ENCODE peak calls at places on chromosomes 2 and 18, in six cellular contexts. C is heart left ventricle, P is ovary, N is IMR-90, U is A549, R is tibial nerve. T is an unnamed sample.

GRCh38 chr2:136255648-136256461 is 137.9 kb upstream of the CXCR4 start:
- DNase-seq in P (no peak), C (no peak), N (no peak), R (no peak), U (no peak), T (no peak)

GRCh38 chr2:207432471-207432870 is 97.3 kb upstream of the CREB1 start:
- DNase-seq in U (no peak), R (no peak), C (no peak), P (no peak), N (peak; percentile 82), T (no peak)

GRCh38 chr2:227759411-227760113 is 13.9 kb downstream of the SCYGR8 start:
- DNase-seq in N (no peak), U (no peak), P (no peak), C (no peak), R (no peak), T (no peak)

GRCh38 chr2:19893520-19894134 is 8.2 kb downstream of the TTC32 start:
- DNase-seq in N (no peak), R (no peak), C (no peak), U (no peak), P (no peak), T (no peak)

GRCh38 chr18:46260016-46260878 is 156.1 kb downstream of the HAUS1 start:
- DNase-seq in C (no peak), P (no peak), R (no peak), U (no peak), N (peak; percentile 85), T (no peak)

GRCh38 chr2:65129276-65129612 is 662 bp downstream of the RAB1A start:
- DNase-seq in N (no peak), C (no peak), P (no peak), R (no peak), U (no peak), T (no peak)

GRCh38 chr2:64013053-64013452 is 6.2 kb downstream of the VPS54 start:
- DNase-seq in R (no peak), U (no peak), N (no peak), P (no peak), C (no peak), T (no peak)

GRCh38 chr2:147405651-147406050 is 439.2 kb upstream of the ACVR2A start:
- DNase-seq in C (no peak), P (no peak), R (no peak), U (no peak), N (no peak), T (no peak)

GRCh38 chr2:85135066-85135914 is 2.1 kb downstream of the TCF7L1 start:
- DNase-seq in R (no peak), C (no peak), P (peak; percentile 11), U (no peak), N (no peak), T (no peak)

GRCh38 chr2:32864337-32864736 is 82.4 kb upstream of the LTBP1 start:
- DNase-seq in C (no peak), U (peak; percentile 21), P (no peak), R (no peak), N (peak; percentile 72), T (no peak)

GRCh38 chr2:173935305-173935704 is 29.9 kb downstream of the SP3 start:
- DNase-seq in C (no peak), P (no peak), U (no peak), N (no peak), R (no peak), T (no peak)

GRCh38 chr2:16625201-16625729 is 40.4 kb downstream of the CYRIA start:
- DNase-seq in P (peak; percentile 42), U (no peak), C (peak; percentile 51), R (no peak), N (no peak), T (peak; percentile 55)

GRCh38 chr2:82258151-82258550 is 1953.6 kb upstream of the LRRTM1 start:
- DNase-seq in P (no peak), U (no peak), N (no peak), R (no peak), C (no peak), T (no peak)

GRCh38 chr2:7111626-7112025 is 194.4 kb downstream of the RNF144A start:
- DNase-seq in U (peak; percentile 9), N (no peak), C (no peak), R (no peak), P (no peak), T (no peak)

GRCh38 chr2:47002480-47003381 is 87.1 kb upstream of the MCFD2 start:
- DNase-seq in N (no peak), R (no peak), U (no peak), C (no peak), P (peak; percentile 58), T (peak; percentile 14)

GRCh38 chr2:15890936-15891905 is 49.1 kb upstream of the MYCN start:
- DNase-seq in P (no peak), R (no peak), C (no peak), U (peak; percentile 18), N (no peak), T (no peak)

GRCh38 chr18:79068299-79068945 is 772 bp upstream of the ATP9B start:
- DNase-seq in U (no peak), P (no peak), C (no peak), N (no peak), R (peak; percentile 19), T (no peak)

GRCh38 chr18:79070486-79070885 is 1.3 kb downstream of the ATP9B start:
- DNase-seq in C (no peak), N (no peak), R (no peak), U (no peak), P (no peak), T (no peak)

GRCh38 chr18:79067611-79068010 is 1.6 kb upstream of the ATP9B start:
- DNase-seq in R (no peak), N (no peak), P (no peak), U (no peak), C (no peak), T (no peak)

GRCh38 chr18:79069792-79070151 is 578 bp downstream of the ATP9B start:
- DNase-seq in P (no peak), N (no peak), U (no peak), R (no peak), C (no peak), T (no peak)

DNA sequence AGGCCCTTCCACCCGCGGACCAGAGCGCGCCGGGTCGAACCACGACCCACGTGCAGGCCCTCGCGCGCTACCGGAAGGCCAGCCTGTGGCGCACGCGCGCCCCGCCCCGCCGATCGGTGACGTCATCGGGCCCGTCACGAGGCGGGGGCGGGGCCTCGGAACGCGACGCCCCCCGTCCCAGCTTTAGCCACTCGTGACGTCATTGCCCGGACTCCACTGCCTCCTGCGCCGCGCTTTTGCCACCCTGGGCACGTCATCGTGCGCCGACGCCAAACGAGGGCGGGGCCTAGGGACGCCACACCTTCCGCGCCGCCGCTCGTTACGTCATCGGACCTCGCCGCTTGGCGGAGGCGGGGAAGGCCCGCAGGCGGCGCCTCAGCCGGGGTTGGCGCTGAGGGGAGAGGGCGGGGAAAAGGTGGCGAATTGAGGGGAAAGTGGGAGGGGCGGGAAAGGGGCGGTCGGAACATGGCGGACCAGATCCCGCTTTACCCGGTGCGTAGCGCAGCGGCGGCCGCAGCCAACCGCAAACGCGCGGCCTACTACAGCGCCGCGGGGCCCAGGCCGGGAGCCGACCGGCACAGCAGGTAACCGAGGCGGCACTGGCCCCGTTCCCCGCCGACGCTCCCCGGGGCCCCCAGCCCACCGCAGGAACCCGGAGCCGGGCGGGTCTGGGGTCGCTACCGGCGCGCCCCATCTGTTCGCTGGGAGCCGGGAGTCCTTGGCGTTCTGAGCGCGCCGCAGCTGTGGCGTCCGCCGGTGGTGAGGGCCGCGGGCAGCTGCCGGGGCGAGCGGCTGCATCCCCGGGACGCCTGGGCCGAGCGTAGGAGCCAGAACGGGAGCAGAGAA is at the start of gene ATP9B:
- DNase-seq in C (peak; percentile 97), N (peak; percentile 97), U (peak; percentile 95), R (peak; percentile 96), P (peak; percentile 99), T (peak; percentile 93)
- TF ChIP-seq CTCF in C (no peak), N (no peak), U (no peak), R (no peak), P (no peak), T (peak; percentile 33)

DNA sequence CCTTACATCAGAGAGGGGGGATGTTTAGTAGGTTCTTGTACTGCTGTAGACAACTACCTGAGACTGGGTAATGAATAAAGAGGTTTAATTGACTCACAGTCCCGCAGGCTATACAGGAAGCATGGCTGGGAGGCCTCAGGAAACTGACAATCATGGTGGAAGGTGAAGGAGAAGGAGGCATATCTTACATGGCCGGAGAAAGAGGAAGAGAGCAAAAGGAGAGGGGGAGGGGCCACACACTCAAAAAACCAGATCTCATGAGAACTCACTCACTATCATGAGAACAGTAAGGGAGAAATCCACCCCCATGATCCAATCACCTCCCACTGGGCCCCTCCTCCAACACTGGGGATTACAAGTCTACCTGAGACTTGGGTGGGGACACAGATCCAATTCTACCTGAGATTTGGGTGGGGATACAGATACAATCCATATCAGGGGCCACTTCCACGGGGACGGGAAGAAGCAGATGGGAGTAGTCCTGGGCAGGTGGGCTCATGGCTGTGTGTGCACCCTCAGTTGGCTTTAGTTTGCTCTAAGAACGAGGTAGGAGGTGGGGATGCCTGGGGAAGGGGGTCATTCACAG is 9.9 kb downstream of the MAB21L4 start:
- DNase-seq in C (no peak), P (no peak), N (no peak), R (no peak), U (no peak), T (no peak)
- TF ChIP-seq POLR2A in C (no peak), P (no peak), N (no peak), R (no peak), U (no peak), T (no peak)

GRCh38 chr2:22998368-22998767 is 386.6 kb upstream of the KLHL29 start:
- DNase-seq in N (no peak), P (no peak), R (no peak), U (no peak), C (no peak), T (no peak)

GRCh38 chr2:23007836-23008235 is 377.1 kb upstream of the KLHL29 start:
- DNase-seq in P (no peak), U (no peak), N (no peak), R (no peak), C (no peak), T (no peak)

GRCh38 chr2:22999951-23000350 is 385.0 kb upstream of the KLHL29 start:
- DNase-seq in U (no peak), R (no peak), P (no peak), C (no peak), N (peak; percentile 1), T (no peak)

GRCh38 chr2:23005469-23005868 is 379.5 kb upstream of the KLHL29 start:
- DNase-seq in P (no peak), U (no peak), N (no peak), C (no peak), R (no peak), T (no peak)

GRCh38 chr2:23002234-23002633 is 382.7 kb upstream of the KLHL29 start:
- DNase-seq in C (no peak), N (no peak), R (no peak), P (no peak), U (peak; percentile 10), T (no peak)
- TF ChIP-seq CTCF in C (no peak), N (no peak), R (no peak), P (no peak), U (no peak), T (no peak)

GRCh38 chr2:31232586-31232985 is 1.4 kb upstream of the EHD3 start:
- DNase-seq in C (no peak), R (no peak), U (no peak), P (no peak), N (no peak), T (no peak)

GRCh38 chr2:31235504-31235902 is 1.6 kb downstream of the EHD3 start:
- DNase-seq in U (peak; percentile 29), R (no peak), N (peak; percentile 92), P (no peak), C (no peak), T (no peak)

GRCh38 chr2:31234690-31235503 is 945 bp downstream of the EHD3 start:
- DNase-seq in P (no peak), N (no peak), R (no peak), C (no peak), U (no peak), T (no peak)

GRCh38 chr2:31233216-31233615 is 736 bp upstream of the EHD3 start:
- DNase-seq in U (no peak), C (no peak), N (no peak), R (no peak), P (no peak), T (no peak)

GRCh38 chr2:31233741-31234689 is at the start of gene EHD3:
- DNase-seq in C (peak; percentile 93), N (peak; percentile 91), U (peak; percentile 93), R (peak; percentile 49), P (peak; percentile 72), T (peak; percentile 76)
- TF ChIP-seq POLR2A in C (peak; percentile 51), N (peak; percentile 72), U (peak; percentile 88), R (no peak), P (no peak), T (no peak)

T was measured in gastrocnemius medialis.